ENCODE peak calls at places on chromosomes 7 and 10, in seven cellular contexts. L is uterus, W is IMR-90, Q is heart left ventricle, Z is A549, G is spleen, U is ovary. I is an unnamed sample.

GRCh38 chr7:157667731-157668130 is 330.9 kb downstream of the DNAJB6 start:
- DNase-seq in Q (no peak), G (no peak), U (no peak), L (no peak), W (no peak), Z (no peak), I (no peak)

GRCh38 chr7:7201583-7202374 is 19.4 kb downstream of the C1GALT1 start:
- DNase-seq in Q (no peak), L (no peak), U (no peak), G (peak), Z (no peak), W (no peak), I (no peak)

GRCh38 chr7:116583653-116584052 is 58.8 kb downstream of the CAV1 start:
- DNase-seq in U (no peak), L (no peak), Z (no peak), W (no peak), G (no peak), Q (no peak), I (no peak)

GRCh38 chr7:51455086-51455485 is 138.5 kb upstream of the COBL start:
- DNase-seq in U (no peak), Z (peak), G (no peak), Q (no peak), L (no peak), W (no peak), I (no peak)

GRCh38 chr10:102347236-102347828 is 48.2 kb upstream of the NFKB2 start:
- DNase-seq in L (peak), G (no peak), W (peak), Z (peak), U (no peak), Q (peak), I (no peak)

GRCh38 chr10:69650589-69651261 is 20.7 kb downstream of the FAM241B start:
- DNase-seq in Q (no peak), L (no peak), G (peak), Z (no peak), U (no peak), W (no peak), I (no peak)

GRCh38 chr10:45008524-45009161 is 7.9 kb downstream of the ZNF22 start:
- DNase-seq in L (peak), W (peak), Q (no peak), G (no peak), Z (peak), U (no peak), I (peak)

GRCh38 chr7:121504478-121504877 is 108.4 kb upstream of the FAM3C start:
- DNase-seq in Z (peak), G (no peak), Q (no peak), W (peak), L (peak), U (no peak), I (peak)

GRCh38 chr7:120404042-120404441 is 131.1 kb downstream of the KCND2 start:
- DNase-seq in L (no peak), Z (no peak), G (no peak), W (no peak), Q (no peak), U (no peak), I (no peak)

GRCh38 chr7:157165987-157166386 is 27.3 kb downstream of the UBE3C start:
- DNase-seq in Q (no peak), W (no peak), G (no peak), Z (no peak), L (no peak), U (no peak), I (no peak)

GRCh38 chr10:11444531-11445228 is 166.8 kb downstream of the USP6NL start:
- DNase-seq in G (no peak), L (no peak), U (no peak), Z (no peak), Q (no peak), W (no peak), I (no peak)

GRCh38 chr10:49410365-49411074 is 14.6 kb upstream of the DRGX start:
- DNase-seq in Q (peak), U (no peak), Z (no peak), L (no peak), G (no peak), W (no peak), I (no peak)

DNA sequence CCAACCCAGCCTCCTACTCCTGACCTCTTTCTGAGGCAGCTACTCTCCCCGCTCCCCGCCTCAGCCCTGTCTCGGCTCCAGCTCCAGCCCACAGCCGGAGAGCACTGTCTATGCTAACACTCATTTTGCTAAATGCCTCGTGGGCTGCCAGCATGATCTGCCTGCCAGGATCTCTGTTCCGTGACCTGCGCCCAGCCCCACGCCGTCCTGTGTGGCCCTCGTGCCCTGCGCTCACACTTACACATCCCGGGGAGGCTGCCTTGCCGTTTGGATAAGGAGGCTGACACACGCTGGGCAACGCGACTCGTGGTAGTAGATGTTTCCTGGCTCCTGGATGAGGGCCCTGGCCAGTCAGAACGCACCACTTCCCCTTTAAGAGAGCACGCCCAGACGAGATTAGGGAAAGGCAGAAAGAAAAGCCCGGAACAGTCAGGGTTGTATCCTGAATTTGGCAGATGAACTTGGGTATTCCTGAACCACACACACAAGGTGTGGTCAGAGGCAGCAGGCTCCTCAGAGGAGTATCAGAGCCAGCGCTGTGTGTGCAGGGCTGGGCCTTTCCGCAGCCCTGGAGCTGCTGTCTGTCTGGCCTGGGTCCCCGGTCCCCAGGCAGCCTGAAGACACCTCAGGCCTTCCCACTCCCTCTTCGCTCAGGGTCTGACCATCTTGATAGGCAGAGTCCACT is 97.7 kb upstream of the EFCAB10 start:
- DNase-seq in W (peak), Q (peak), U (peak), L (peak), G (peak), Z (no peak), I (no peak)
- TF ChIP-seq POLR2A in W (no peak), Q (no peak), U (no peak), L (no peak), G (no peak), Z (no peak), I (no peak)

GRCh38 chr10:26622891-26623290 is 74.6 kb upstream of the PDSS1 start:
- DNase-seq in W (no peak), G (no peak), L (no peak), Q (no peak), U (no peak), Z (no peak), I (no peak)

GRCh38 chr10:26621243-26621888 is 76.1 kb upstream of the PDSS1 start:
- DNase-seq in W (no peak), L (no peak), Q (no peak), G (no peak), U (no peak), Z (no peak), I (no peak)

GRCh38 chr10:26624017-26624416 is 73.5 kb upstream of the PDSS1 start:
- DNase-seq in Q (no peak), L (no peak), Z (no peak), G (no peak), W (no peak), U (no peak), I (no peak)

GRCh38 chr10:26626066-26626465 is 71.4 kb upstream of the PDSS1 start:
- DNase-seq in L (no peak), Q (no peak), Z (no peak), G (no peak), U (no peak), W (no peak), I (no peak)

DNA sequence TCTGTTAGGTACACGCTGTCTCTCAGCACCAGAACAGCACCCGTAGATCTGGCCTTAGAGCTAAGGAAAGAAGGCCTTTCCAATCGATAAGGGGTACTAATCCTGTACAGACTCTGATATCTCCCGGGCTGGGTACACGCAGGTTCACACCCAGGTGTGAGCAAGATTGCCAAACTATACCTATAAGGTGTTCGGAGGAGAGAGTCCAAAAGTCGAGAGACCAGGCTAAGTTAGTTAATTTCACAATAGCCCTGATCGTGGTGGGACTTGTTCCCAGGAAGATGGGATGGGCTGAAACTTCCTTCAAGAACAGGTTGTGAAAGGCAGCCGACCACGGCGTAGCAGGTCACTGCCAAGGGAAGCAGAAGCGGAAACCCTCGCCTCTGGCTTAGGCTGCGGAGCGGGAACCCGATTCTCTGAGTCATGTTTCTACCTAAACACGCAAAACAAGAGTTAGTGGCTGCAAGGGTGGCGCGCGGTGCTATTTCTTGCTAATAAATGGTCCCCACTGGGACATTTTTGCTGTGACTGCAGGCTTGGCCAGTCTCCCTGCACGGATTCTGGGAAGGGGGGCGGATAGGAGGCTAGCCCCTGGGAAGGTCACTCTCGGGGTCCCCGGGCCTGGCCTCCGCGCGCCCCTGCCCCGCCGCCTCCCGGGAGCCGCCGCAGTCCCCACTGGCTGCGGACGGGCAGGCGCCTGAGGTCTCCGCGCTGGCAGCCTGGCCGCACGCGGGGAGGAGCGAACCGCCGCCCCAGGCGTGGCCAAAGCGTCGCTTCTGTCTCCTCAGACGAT is 75.4 kb upstream of the PDSS1 start:
- DNase-seq in L (no peak), Q (peak), Z (peak), G (peak), U (no peak), W (peak), I (no peak)
- TF ChIP-seq POLR2A in L (no peak), Q (no peak), Z (no peak), G (no peak), U (no peak), W (no peak), I (no peak)

DNA sequence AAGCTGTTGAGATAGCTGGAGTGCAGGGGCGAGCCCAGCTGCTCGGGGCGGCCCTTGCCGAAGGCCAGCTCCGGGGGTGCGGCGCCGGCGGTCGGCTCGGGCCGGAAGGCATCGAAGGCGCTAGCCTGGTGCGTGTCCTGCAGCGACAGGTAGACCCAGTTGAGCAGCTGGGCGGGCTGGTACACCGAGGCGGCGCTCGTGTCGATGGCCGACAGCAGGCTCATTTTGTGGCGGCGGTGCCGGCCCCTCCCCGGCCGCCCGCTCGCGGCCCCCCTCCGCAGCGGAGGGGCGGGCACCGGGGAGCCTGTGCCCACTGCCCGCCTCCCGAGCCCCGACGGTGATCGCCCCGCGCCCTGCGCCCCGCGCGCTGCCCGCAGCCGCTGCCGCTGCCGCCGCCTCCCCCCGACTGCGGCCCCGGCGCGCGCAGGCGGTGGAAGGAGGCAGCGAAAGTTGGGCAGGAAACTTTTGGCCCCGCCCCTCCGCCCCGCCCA is at the start of gene ZCCHC24:
- DNase-seq in W (no peak), L (no peak), U (no peak), G (peak), Z (peak), Q (no peak), I (peak)
- TF ChIP-seq POLR2A in W (peak), L (peak), U (peak), G (peak), Z (peak), Q (no peak), I (peak)

GRCh38 chr7:44885394-44886317 is at the start of gene PURB:
- DNase-seq in G (peak), Z (peak), U (peak), W (peak), L (peak), Q (peak), I (peak)
- TF ChIP-seq POLR2A in G (peak), Z (peak), U (peak), W (peak), L (peak), Q (peak), I (peak)

GRCh38 chr7:96933067-96933645 is 72.2 kb upstream of the DLX6 start:
- DNase-seq in L (no peak), Z (no peak), U (no peak), G (no peak), W (no peak), Q (no peak), I (no peak)
- TF ChIP-seq POLR2A in L (no peak), Z (no peak), U (no peak), G (no peak), W (no peak), Q (no peak), I (no peak)